ENCODE peak calls at places on chromosome 1, in ten cellular contexts. One of them, this sample, is unnamed.

GRCh38 chr1:30919025-30919881 is 10.7 kb upstream of the SDC3 start:
- DNase-seq in fibroblast of villous mesenchyme: peak
- DNase-seq in body of pancreas: no peak
- DNase-seq in H9: peak
- DNase-seq in nephron progenitor cell: no peak
- DNase-seq in right atrium auricular region: peak
- DNase-seq in pancreas: no peak
- DNase-seq in astrocyte: peak
- DNase-seq in colonic mucosa: no peak
- DNase-seq in AG04450: peak
- DNase-seq in this sample: no peak

GRCh38 chr1:161157867-161158266 is 1.4 kb upstream of the USP21 start:
- DNase-seq in right atrium auricular region: no peak
- DNase-seq in nephron progenitor cell: no peak
- DNase-seq in astrocyte: no peak
- DNase-seq in AG04450: no peak
- DNase-seq in fibroblast of villous mesenchyme: no peak
- DNase-seq in H9: no peak
- DNase-seq in body of pancreas: no peak
- DNase-seq in pancreas: no peak
- DNase-seq in colonic mucosa: no peak
- DNase-seq in this sample: no peak

GRCh38 chr1:226642421-226642820 is 93.9 kb downstream of the STUM start:
- DNase-seq in nephron progenitor cell: no peak
- DNase-seq in colonic mucosa: no peak
- DNase-seq in H9: no peak
- DNase-seq in AG04450: no peak
- DNase-seq in fibroblast of villous mesenchyme: no peak
- DNase-seq in astrocyte: no peak
- DNase-seq in right atrium auricular region: no peak
- DNase-seq in body of pancreas: no peak
- DNase-seq in pancreas: no peak
- DNase-seq in this sample: no peak

GRCh38 chr1:107953551-107953950 is 11.4 kb downstream of the VAV3 start:
- DNase-seq in H9: no peak
- DNase-seq in right atrium auricular region: no peak
- DNase-seq in fibroblast of villous mesenchyme: no peak
- DNase-seq in body of pancreas: no peak
- DNase-seq in AG04450: no peak
- DNase-seq in pancreas: no peak
- DNase-seq in astrocyte: no peak
- DNase-seq in nephron progenitor cell: no peak
- DNase-seq in colonic mucosa: no peak
- DNase-seq in this sample: no peak

GRCh38 chr1:168084396-168085231 is 52.1 kb downstream of the GPR161 start:
- DNase-seq in colonic mucosa: peak
- DNase-seq in nephron progenitor cell: peak
- DNase-seq in AG04450: no peak
- DNase-seq in body of pancreas: peak
- DNase-seq in right atrium auricular region: peak
- DNase-seq in fibroblast of villous mesenchyme: peak
- DNase-seq in pancreas: peak
- DNase-seq in H9: peak
- DNase-seq in astrocyte: no peak
- DNase-seq in this sample: no peak

GRCh38 chr1:63537940-63538339 is 14.6 kb downstream of the EFCAB7 start:
- DNase-seq in body of pancreas: no peak
- DNase-seq in AG04450: no peak
- DNase-seq in pancreas: no peak
- DNase-seq in colonic mucosa: no peak
- DNase-seq in H9: no peak
- DNase-seq in astrocyte: no peak
- DNase-seq in right atrium auricular region: no peak
- DNase-seq in fibroblast of villous mesenchyme: peak
- DNase-seq in nephron progenitor cell: no peak
- DNase-seq in this sample: no peak

GRCh38 chr1:158285756-158286241 is 3.9 kb upstream of the CD1C start:
- DNase-seq in colonic mucosa: peak
- DNase-seq in body of pancreas: no peak
- DNase-seq in nephron progenitor cell: no peak
- DNase-seq in H9: no peak
- DNase-seq in pancreas: no peak
- DNase-seq in fibroblast of villous mesenchyme: no peak
- DNase-seq in astrocyte: no peak
- DNase-seq in AG04450: no peak
- DNase-seq in right atrium auricular region: peak
- DNase-seq in this sample: no peak

GRCh38 chr1:1278620-1279019 is 1.6 kb upstream of the SCNN1D start:
- DNase-seq in nephron progenitor cell: no peak
- DNase-seq in colonic mucosa: no peak
- DNase-seq in astrocyte: no peak
- DNase-seq in fibroblast of villous mesenchyme: no peak
- DNase-seq in pancreas: no peak
- DNase-seq in AG04450: no peak
- DNase-seq in H9: no peak
- DNase-seq in body of pancreas: no peak
- DNase-seq in right atrium auricular region: no peak
- DNase-seq in this sample: no peak

GRCh38 chr1:85397490-85398044 is 67.4 kb downstream of the DDAH1 start:
- DNase-seq in pancreas: no peak
- DNase-seq in AG04450: no peak
- DNase-seq in colonic mucosa: no peak
- DNase-seq in fibroblast of villous mesenchyme: no peak
- DNase-seq in nephron progenitor cell: no peak
- DNase-seq in right atrium auricular region: no peak
- DNase-seq in astrocyte: no peak
- DNase-seq in body of pancreas: no peak
- DNase-seq in H9: no peak
- DNase-seq in this sample: no peak

GRCh38 chr1:85394130-85394529 is 70.8 kb downstream of the DDAH1 start:
- DNase-seq in right atrium auricular region: no peak
- DNase-seq in body of pancreas: no peak
- DNase-seq in pancreas: no peak
- DNase-seq in colonic mucosa: no peak
- DNase-seq in nephron progenitor cell: no peak
- DNase-seq in astrocyte: no peak
- DNase-seq in H9: no peak
- DNase-seq in AG04450: no peak
- DNase-seq in fibroblast of villous mesenchyme: no peak
- DNase-seq in this sample: no peak

GRCh38 chr1:85393490-85393889 is 71.5 kb downstream of the DDAH1 start:
- DNase-seq in astrocyte: no peak
- DNase-seq in pancreas: no peak
- DNase-seq in body of pancreas: no peak
- DNase-seq in nephron progenitor cell: no peak
- DNase-seq in fibroblast of villous mesenchyme: no peak
- DNase-seq in right atrium auricular region: no peak
- DNase-seq in colonic mucosa: no peak
- DNase-seq in AG04450: no peak
- DNase-seq in H9: no peak
- DNase-seq in this sample: no peak

GRCh38 chr1:85396194-85396593 is 68.8 kb downstream of the DDAH1 start:
- DNase-seq in astrocyte: no peak
- DNase-seq in right atrium auricular region: no peak
- DNase-seq in body of pancreas: no peak
- DNase-seq in pancreas: no peak
- DNase-seq in nephron progenitor cell: no peak
- DNase-seq in colonic mucosa: no peak
- DNase-seq in AG04450: no peak
- DNase-seq in fibroblast of villous mesenchyme: no peak
- DNase-seq in H9: no peak
- DNase-seq in this sample: no peak

DNA sequence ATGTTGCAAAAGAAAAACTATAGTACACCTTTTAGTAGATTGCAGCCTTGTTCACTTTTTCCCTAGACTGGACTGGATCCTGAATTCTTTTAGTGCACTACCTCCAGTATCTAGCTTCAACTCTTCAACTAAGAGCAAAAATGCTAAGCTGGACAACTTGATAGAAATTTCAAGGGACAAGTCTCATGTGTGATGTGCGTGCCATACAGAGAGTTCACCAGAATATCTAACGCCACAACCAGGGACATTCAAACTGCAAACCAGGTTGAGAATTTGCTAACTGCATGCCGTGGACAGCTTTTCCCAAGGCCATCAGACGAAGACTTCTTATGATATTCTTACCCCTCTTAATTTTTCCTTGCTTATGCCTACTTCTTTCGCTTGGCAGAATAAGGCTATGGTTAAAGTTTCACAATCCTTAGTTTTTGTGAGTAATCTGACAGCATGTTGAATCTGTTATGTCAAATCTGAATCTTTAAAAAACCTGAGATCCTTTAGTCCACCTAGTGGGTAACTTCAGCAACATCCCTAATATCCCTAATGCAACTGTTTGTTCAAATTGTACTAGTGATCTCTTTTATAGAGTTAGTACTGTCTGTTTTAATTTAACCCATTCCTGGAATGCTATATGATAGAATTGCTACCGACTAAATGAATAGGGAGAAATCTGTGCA is 66.4 kb downstream of the DDAH1 start:
- DNase-seq in colonic mucosa: no peak
- DNase-seq in body of pancreas: no peak
- DNase-seq in fibroblast of villous mesenchyme: peak
- DNase-seq in pancreas: no peak
- DNase-seq in astrocyte: peak
- DNase-seq in right atrium auricular region: no peak
- DNase-seq in AG04450: no peak
- DNase-seq in H9: no peak
- DNase-seq in nephron progenitor cell: no peak
- DNase-seq in this sample: no peak
- TF ChIP-seq CTCF in colonic mucosa: no peak
- TF ChIP-seq CTCF in body of pancreas: peak
- TF ChIP-seq CTCF in fibroblast of villous mesenchyme: peak
- TF ChIP-seq CTCF in pancreas: no peak
- TF ChIP-seq CTCF in astrocyte: peak
- TF ChIP-seq CTCF in right atrium auricular region: peak
- TF ChIP-seq CTCF in AG04450: peak
- TF ChIP-seq CTCF in H9: peak
- TF ChIP-seq CTCF in nephron progenitor cell: no peak
- TF ChIP-seq CTCF in this sample: peak

DNA sequence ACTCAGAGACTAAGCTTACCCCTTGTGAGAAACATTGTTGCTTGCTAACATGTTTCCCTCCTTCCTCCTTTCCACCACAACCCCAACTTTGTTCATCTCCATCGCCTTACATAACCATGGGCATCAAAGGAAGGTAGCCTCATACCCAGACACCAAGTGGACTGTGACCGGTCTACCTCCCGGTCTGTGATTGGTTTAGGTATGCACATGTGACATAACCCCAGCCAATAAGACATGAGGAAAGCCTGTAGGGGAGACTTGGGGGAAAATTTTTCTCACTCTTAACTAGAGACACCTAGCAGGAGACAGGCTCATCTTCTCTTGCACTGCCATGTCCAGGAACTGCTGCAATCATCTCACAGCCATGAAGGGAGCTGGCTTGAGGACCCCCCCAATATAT is 120.7 kb downstream of the CDC7 start:
- DNase-seq in body of pancreas: no peak
- DNase-seq in colonic mucosa: no peak
- DNase-seq in astrocyte: no peak
- DNase-seq in AG04450: no peak
- DNase-seq in fibroblast of villous mesenchyme: no peak
- DNase-seq in nephron progenitor cell: no peak
- DNase-seq in right atrium auricular region: no peak
- DNase-seq in pancreas: no peak
- DNase-seq in H9: no peak
- DNase-seq in this sample: no peak
- TF ChIP-seq CTCF in body of pancreas: no peak
- TF ChIP-seq CTCF in colonic mucosa: no peak
- TF ChIP-seq CTCF in astrocyte: no peak
- TF ChIP-seq CTCF in AG04450: no peak
- TF ChIP-seq CTCF in fibroblast of villous mesenchyme: no peak
- TF ChIP-seq CTCF in nephron progenitor cell: no peak
- TF ChIP-seq CTCF in right atrium auricular region: no peak
- TF ChIP-seq CTCF in pancreas: no peak
- TF ChIP-seq CTCF in H9: no peak
- TF ChIP-seq CTCF in this sample: no peak

GRCh38 chr1:248695451-248696132 is 7.0 kb downstream of the OR14I1 start:
- DNase-seq in nephron progenitor cell: no peak
- DNase-seq in AG04450: no peak
- DNase-seq in fibroblast of villous mesenchyme: peak
- DNase-seq in astrocyte: no peak
- DNase-seq in H9: no peak
- DNase-seq in colonic mucosa: no peak
- DNase-seq in body of pancreas: no peak
- DNase-seq in pancreas: no peak
- DNase-seq in right atrium auricular region: no peak
- DNase-seq in this sample: no peak

GRCh38 chr1:248696775-248697174 is 5.8 kb downstream of the OR14I1 start:
- DNase-seq in fibroblast of villous mesenchyme: no peak
- DNase-seq in body of pancreas: no peak
- DNase-seq in AG04450: no peak
- DNase-seq in nephron progenitor cell: no peak
- DNase-seq in pancreas: no peak
- DNase-seq in astrocyte: no peak
- DNase-seq in colonic mucosa: no peak
- DNase-seq in right atrium auricular region: no peak
- DNase-seq in H9: no peak
- DNase-seq in this sample: no peak

GRCh38 chr1:248699099-248699498 is 3.5 kb downstream of the OR14I1 start:
- DNase-seq in pancreas: no peak
- DNase-seq in body of pancreas: no peak
- DNase-seq in H9: no peak
- DNase-seq in right atrium auricular region: no peak
- DNase-seq in nephron progenitor cell: no peak
- DNase-seq in astrocyte: no peak
- DNase-seq in AG04450: no peak
- DNase-seq in colonic mucosa: no peak
- DNase-seq in fibroblast of villous mesenchyme: no peak
- DNase-seq in this sample: no peak

GRCh38 chr1:248697907-248698306 is 4.7 kb downstream of the OR14I1 start:
- DNase-seq in pancreas: no peak
- DNase-seq in nephron progenitor cell: no peak
- DNase-seq in astrocyte: no peak
- DNase-seq in fibroblast of villous mesenchyme: no peak
- DNase-seq in H9: no peak
- DNase-seq in body of pancreas: no peak
- DNase-seq in right atrium auricular region: no peak
- DNase-seq in AG04450: no peak
- DNase-seq in colonic mucosa: no peak
- DNase-seq in this sample: no peak

DNA sequence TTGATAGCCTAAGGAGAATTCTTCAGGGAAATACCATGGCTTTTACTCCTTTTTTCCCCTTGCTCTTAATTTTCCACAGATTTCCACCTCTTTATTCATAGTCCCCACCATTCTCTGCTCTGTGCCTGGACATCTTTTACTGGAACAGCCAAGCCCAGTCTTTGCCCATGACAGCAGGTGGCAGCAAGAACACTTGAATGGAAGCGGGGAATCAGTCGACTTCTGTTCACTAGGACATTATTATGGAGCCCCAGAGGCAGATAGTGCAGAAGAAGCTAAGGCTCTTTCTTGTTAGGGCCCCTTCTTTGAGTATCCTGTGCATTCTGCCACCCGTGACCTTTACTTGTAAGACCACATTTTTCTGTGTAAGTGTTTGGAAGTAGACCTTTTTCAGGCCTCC is 6.3 kb downstream of the OR14I1 start:
- DNase-seq in pancreas: no peak
- DNase-seq in astrocyte: no peak
- DNase-seq in colonic mucosa: peak
- DNase-seq in nephron progenitor cell: no peak
- DNase-seq in AG04450: no peak
- DNase-seq in H9: no peak
- DNase-seq in fibroblast of villous mesenchyme: no peak
- DNase-seq in body of pancreas: no peak
- DNase-seq in right atrium auricular region: no peak
- DNase-seq in this sample: no peak
- TF ChIP-seq CTCF in pancreas: no peak
- TF ChIP-seq CTCF in astrocyte: no peak
- TF ChIP-seq CTCF in colonic mucosa: peak
- TF ChIP-seq CTCF in nephron progenitor cell: no peak
- TF ChIP-seq CTCF in AG04450: no peak
- TF ChIP-seq CTCF in H9: no peak
- TF ChIP-seq CTCF in fibroblast of villous mesenchyme: no peak
- TF ChIP-seq CTCF in body of pancreas: peak
- TF ChIP-seq CTCF in right atrium auricular region: no peak
- TF ChIP-seq CTCF in this sample: no peak

GRCh38 chr1:22729400-22729773 is 18.7 kb downstream of the EPHB2 start:
- DNase-seq in astrocyte: no peak
- DNase-seq in right atrium auricular region: no peak
- DNase-seq in nephron progenitor cell: no peak
- DNase-seq in colonic mucosa: no peak
- DNase-seq in body of pancreas: no peak
- DNase-seq in H9: no peak
- DNase-seq in pancreas: no peak
- DNase-seq in fibroblast of villous mesenchyme: no peak
- DNase-seq in AG04450: no peak
- DNase-seq in this sample: no peak

GRCh38 chr1:22731924-22732522 is 21.4 kb downstream of the EPHB2 start:
- DNase-seq in right atrium auricular region: no peak
- DNase-seq in colonic mucosa: peak
- DNase-seq in fibroblast of villous mesenchyme: peak
- DNase-seq in nephron progenitor cell: no peak
- DNase-seq in H9: peak
- DNase-seq in pancreas: no peak
- DNase-seq in body of pancreas: no peak
- DNase-seq in astrocyte: no peak
- DNase-seq in AG04450: no peak
- DNase-seq in this sample: no peak

GRCh38 chr1:22727873-22728272 is 17.2 kb downstream of the EPHB2 start:
- DNase-seq in fibroblast of villous mesenchyme: no peak
- DNase-seq in AG04450: no peak
- DNase-seq in right atrium auricular region: no peak
- DNase-seq in body of pancreas: no peak
- DNase-seq in nephron progenitor cell: no peak
- DNase-seq in H9: no peak
- DNase-seq in pancreas: no peak
- DNase-seq in colonic mucosa: no peak
- DNase-seq in astrocyte: no peak
- DNase-seq in this sample: no peak

GRCh38 chr1:22728751-22729399 is 18.2 kb downstream of the EPHB2 start:
- DNase-seq in AG04450: no peak
- DNase-seq in body of pancreas: no peak
- DNase-seq in H9: no peak
- DNase-seq in right atrium auricular region: no peak
- DNase-seq in fibroblast of villous mesenchyme: peak
- DNase-seq in colonic mucosa: no peak
- DNase-seq in nephron progenitor cell: no peak
- DNase-seq in pancreas: peak
- DNase-seq in astrocyte: no peak
- DNase-seq in this sample: no peak

GRCh38 chr1:22729921-22730320 is 19.3 kb downstream of the EPHB2 start:
- DNase-seq in H9: no peak
- DNase-seq in pancreas: no peak
- DNase-seq in colonic mucosa: no peak
- DNase-seq in astrocyte: no peak
- DNase-seq in right atrium auricular region: no peak
- DNase-seq in AG04450: no peak
- DNase-seq in nephron progenitor cell: no peak
- DNase-seq in body of pancreas: no peak
- DNase-seq in fibroblast of villous mesenchyme: no peak
- DNase-seq in this sample: no peak
- TF ChIP-seq CTCF in H9: no peak
- TF ChIP-seq CTCF in pancreas: no peak
- TF ChIP-seq CTCF in colonic mucosa: no peak
- TF ChIP-seq CTCF in astrocyte: no peak
- TF ChIP-seq CTCF in right atrium auricular region: no peak
- TF ChIP-seq CTCF in AG04450: no peak
- TF ChIP-seq CTCF in nephron progenitor cell: no peak
- TF ChIP-seq CTCF in body of pancreas: no peak
- TF ChIP-seq CTCF in fibroblast of villous mesenchyme: no peak
- TF ChIP-seq CTCF in this sample: no peak